ENCODE peak calls at places on chromosomes 12 and 14, in six cellular contexts. P is K562, A is H9, F is colonic mucosa, J is uterus, Z is tibial artery. G is an unnamed sample. For H3K4me1, the result is how much of the 10 kb centered on the place peaks cover.

GRCh38 chr12:11726659-11727058 is 77.2 kb downstream of the ETV6 start:
- DNase-seq in F (no peak), P (no peak), Z (no peak), J (no peak), A (no peak), G (no peak)

GRCh38 chr12:49026678-49027480 is 8.3 kb upstream of the PRKAG1 start:
- DNase-seq in P (no peak), J (no peak), A (no peak), F (no peak), Z (no peak), G (no peak)

GRCh38 chr14:23071975-23072539 is 14.7 kb upstream of the CDH24 start:
- DNase-seq in A (peak), J (no peak), P (no peak), F (peak), Z (no peak), G (no peak)

GRCh38 chr12:11725616-11726015 is 76.1 kb downstream of the ETV6 start:
- DNase-seq in P (no peak), J (no peak), A (no peak), F (no peak), Z (no peak), G (no peak)

GRCh38 chr12:6426882-6427671 is 17.7 kb upstream of the CD27 start:
- DNase-seq in Z (no peak), J (no peak), F (no peak), A (no peak), P (no peak), G (no peak)

GRCh38 chr12:49108958-49109404 is 1.7 kb downstream of the LMBR1L start:
- DNase-seq in P (peak), J (peak), A (no peak), F (peak), Z (peak), G (peak)

GRCh38 chr12:54356951-54357356 is 7.3 kb downstream of the GPR84 start:
- DNase-seq in P (no peak), J (no peak), F (no peak), A (peak), Z (no peak), G (no peak)

GRCh38 chr12:26878661-26879119 is 45.7 kb upstream of the ITPR2 start:
- DNase-seq in F (peak), J (peak), Z (peak), A (no peak), P (no peak), G (peak)

GRCh38 chr14:24207104-24207543 is 1.6 kb downstream of the TSSK4 start:
- DNase-seq in Z (peak), P (no peak), F (no peak), A (no peak), J (no peak), G (no peak)

GRCh38 chr14:93960108-93960475 is 16.3 kb downstream of the ASB2 start:
- DNase-seq in J (no peak), A (no peak), F (no peak), Z (no peak), P (no peak), G (no peak)

GRCh38 chr12:120710805-120711296 is 593 bp downstream of the UNC119B start:
- DNase-seq in Z (no peak), P (peak), J (peak), F (peak), A (peak), G (no peak)

GRCh38 chr14:24605435-24606190 is 3.9 kb downstream of the GZMH start:
- DNase-seq in A (peak), Z (no peak), F (peak), J (no peak), P (peak), G (no peak)

GRCh38 chr12:130498589-130499385 is 161.1 kb downstream of the PIWIL1 start:
- DNase-seq in A (no peak), Z (no peak), J (no peak), F (no peak), P (no peak), G (no peak)

GRCh38 chr12:99009654-99010296 is 364.7 kb downstream of the APAF1 start:
- DNase-seq in Z (no peak), J (no peak), P (no peak), A (no peak), F (no peak), G (no peak)

GRCh38 chr14:69056389-69056788 is 77.3 kb upstream of the ACTN1 start:
- DNase-seq in Z (no peak), F (no peak), J (no peak), P (no peak), A (peak), G (no peak)

GRCh38 chr14:64279719-64280668 is 14.2 kb downstream of the ESR2 start:
- DNase-seq in P (peak), J (no peak), Z (no peak), A (no peak), F (no peak), G (no peak)

GRCh38 chr12:89951050-89951693 is 242.5 kb upstream of the ATP2B1 start:
- DNase-seq in A (no peak), P (no peak), F (peak), Z (no peak), J (no peak), G (no peak)

GRCh38 chr14:100762901-100763300 is 36.2 kb downstream of the DLK1 start:
- DNase-seq in J (no peak), P (no peak), F (no peak), A (no peak), Z (peak), G (no peak)

GRCh38 chr14:64718762-64719161 is 14.5 kb downstream of the PLEKHG3 start:
- DNase-seq in Z (peak), J (peak), A (no peak), P (no peak), F (no peak), G (no peak)

GRCh38 chr12:132026061-132026795 is 76.5 kb downstream of the EP400 start:
- DNase-seq in F (no peak), P (no peak), A (no peak), Z (no peak), J (no peak), G (no peak)

GRCh38 chr12:95942106-95942531 is 295 bp downstream of the CCDC38 start:
- DNase-seq in Z (no peak), A (no peak), F (no peak), J (no peak), P (no peak), G (no peak)

GRCh38 chr12:6180300-6181051 is 19.7 kb upstream of the CD9 start:
- DNase-seq in J (peak), F (peak), Z (peak), A (peak), P (no peak), G (peak)

GRCh38 chr14:23056257-23056955 is 914 bp downstream of the CDH24 start:
- DNase-seq in A (peak), J (peak), Z (peak), F (peak), P (peak), G (peak)

GRCh38 chr12:42507589-42507988 is 82.0 kb downstream of the PRICKLE1 start:
- DNase-seq in A (no peak), P (no peak), J (no peak), F (no peak), Z (no peak), G (no peak)

GRCh38 chr12:124404162-124404561 is 109.3 kb downstream of the RFLNA start:
- DNase-seq in F (no peak), J (no peak), P (no peak), A (no peak), Z (peak), G (no peak)

GRCh38 chr14:76810953-76811400 is 1.7 kb downstream of the ANGEL1 start:
- DNase-seq in J (no peak), Z (no peak), P (peak), F (peak), A (no peak), G (no peak)

GRCh38 chr12:113069751-113070116 is 13.2 kb downstream of the DTX1 start:
- DNase-seq in F (no peak), P (no peak), A (no peak), Z (no peak), J (no peak), G (no peak)

GRCh38 chr14:56004807-56005579 is 113.2 kb upstream of the PELI2 start:
- DNase-seq in J (peak), Z (no peak), A (peak), P (peak), F (peak), G (no peak)

GRCh38 chr14:54642950-54643695 is 76.2 kb downstream of the SAMD4A start:
- DNase-seq in P (no peak), A (no peak), J (no peak), Z (no peak), F (no peak), G (no peak)

GRCh38 chr12:75816892-75817291 is 214.7 kb downstream of the PHLDA1 start:
- DNase-seq in F (no peak), A (no peak), J (no peak), Z (no peak), P (no peak), G (no peak)

GRCh38 chr14:30874120-30874998 is at the start of gene COCH:
- DNase-seq in Z (no peak), A (peak), J (no peak), P (peak), F (peak), G (peak)

GRCh38 chr14:58667900-58668299 is 30.1 kb downstream of the DACT1 start:
- DNase-seq in Z (no peak), F (no peak), A (no peak), P (no peak), J (no peak), G (no peak)

GRCh38 chr14:94027566-94028449 is 1.7 kb downstream of the OTUB2 start:
- DNase-seq in Z (no peak), P (no peak), J (no peak), A (no peak), F (no peak), G (no peak)

GRCh38 chr12:110270125-110270962 is 10.7 kb upstream of the ATP2A2 start:
- DNase-seq in P (peak), A (no peak), F (no peak), Z (peak), J (peak), G (peak)

GRCh38 chr12:89709994-89710872 is 1.6 kb upstream of the ATP2B1 start:
- DNase-seq in F (peak), Z (peak), P (no peak), J (peak), A (peak), G (peak)

GRCh38 chr14:22487941-22488340 is 101.1 kb downstream of the DAD1 start:
- DNase-seq in J (no peak), A (no peak), P (no peak), F (no peak), Z (no peak), G (no peak)

GRCh38 chr14:104792945-104793702 is 2.4 kb downstream of the AKT1 start:
- DNase-seq in Z (no peak), P (no peak), J (no peak), A (peak), F (no peak), G (no peak)

GRCh38 chr12:105704788-105705187 is 374.3 kb downstream of the C12orf75 start:
- DNase-seq in P (no peak), F (peak), A (no peak), Z (no peak), J (no peak), G (no peak)

GRCh38 chr14:91348861-91349465 is 68.7 kb downstream of the CCDC88C start:
- DNase-seq in F (no peak), P (peak), Z (no peak), A (no peak), J (no peak), G (no peak)
- H3K4me1 ChIP-seq in F (under half), P (under half), Z (under half), A (under half), J (under half), G (under half)

GRCh38 chr12:53048780-53049401 is 974 bp upstream of the TNS2 start:
- DNase-seq in J (peak), F (peak), Z (peak), P (peak), A (peak), G (peak)

GRCh38 chr12:53050426-53051057 is 677 bp downstream of the TNS2 start:
- DNase-seq in A (no peak), F (no peak), P (no peak), J (no peak), Z (no peak), G (no peak)

GRCh38 chr12:53051058-53051880 is 1.4 kb downstream of the TNS2 start:
- DNase-seq in J (peak), A (no peak), Z (peak), F (peak), P (peak), G (peak)

GRCh38 chr12:53048033-53048779 is 1.7 kb upstream of the TNS2 start:
- DNase-seq in A (peak), F (peak), J (peak), P (peak), Z (peak), G (peak)

GRCh38 chr12:53049582-53050318 is at the start of gene TNS2:
- DNase-seq in P (peak), J (peak), A (peak), F (peak), Z (peak), G (peak)
- H3K27ac ChIP-seq in P (peak), J (peak), A (no peak), F (peak), Z (peak), G (peak)

GRCh38 chr12:44542716-44543115 is 333.4 kb downstream of the NELL2 start:
- DNase-seq in A (no peak), Z (no peak), P (no peak), J (no peak), F (no peak), G (no peak)
- TF ChIP-seq CTCF in A (no peak), Z (no peak), P (no peak), J (no peak), F (no peak), G (no peak)

GRCh38 chr12:639988-640387 is 23.3 kb downstream of the NINJ2 start:
- DNase-seq in A (no peak), Z (no peak), J (no peak), P (no peak), F (no peak), G (no peak)
- H3K4me1 ChIP-seq in A (under half), Z (under half), J (under half), P (under half), F (under half), G (under half)

DNA sequence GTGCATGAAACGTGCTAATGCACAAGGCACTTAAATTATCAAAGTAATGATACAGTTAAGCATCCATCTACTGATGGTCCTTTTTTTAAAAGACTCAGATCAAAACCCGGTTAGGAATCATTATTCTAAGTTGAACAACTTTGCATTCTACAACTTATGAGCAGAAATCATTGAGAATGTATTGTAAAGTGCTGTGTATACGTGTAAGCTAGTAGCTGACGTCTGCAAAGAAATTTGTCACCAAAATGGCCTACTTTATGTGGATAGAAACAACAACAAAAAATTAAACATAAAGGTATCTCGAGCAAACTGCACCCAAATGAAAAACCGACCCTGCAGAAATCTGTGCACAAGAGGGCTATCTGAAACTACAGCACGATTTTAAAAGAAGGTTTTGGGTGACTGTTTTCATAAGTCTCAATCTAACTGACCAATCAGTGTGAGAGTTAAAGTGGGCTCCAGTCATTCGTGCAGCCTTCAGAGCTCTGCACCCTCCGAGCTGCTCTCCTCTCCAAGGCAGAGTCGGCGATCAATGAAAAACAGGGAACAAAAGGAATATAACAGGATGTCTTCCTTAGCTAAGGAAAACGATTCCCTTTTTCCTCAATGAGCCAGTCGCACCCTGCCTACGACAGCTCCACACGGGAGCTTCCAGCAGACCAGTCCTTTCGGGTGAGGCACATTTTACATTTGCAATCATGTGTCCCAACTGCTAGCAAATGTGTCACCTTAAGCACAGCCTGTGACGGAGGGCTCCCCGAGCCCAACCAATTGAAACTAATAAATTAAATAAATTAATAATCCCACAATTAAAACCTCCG is 200.6 kb upstream of the FOXN3 start:
- DNase-seq in J (no peak), P (no peak), F (peak), Z (no peak), A (no peak), G (no peak)
- H3K27ac ChIP-seq in J (peak), P (no peak), F (peak), Z (peak), A (peak), G (peak)

GRCh38 chr12:62764251-62764650 is 170.7 kb downstream of the PPM1H start:
- DNase-seq in J (no peak), F (no peak), P (no peak), Z (no peak), A (no peak), G (no peak)
- TF ChIP-seq CTCF in J (no peak), F (no peak), P (no peak), Z (no peak), A (no peak), G (no peak)

GRCh38 chr14:102826751-102827675 is 49.8 kb downstream of the TRAF3 start:
- DNase-seq in Z (no peak), F (no peak), A (no peak), J (no peak), P (no peak), G (no peak)
- H3K4me1 ChIP-seq in Z (under half), F (under half), A (under half), J (under half), P (under half), G (under half)

G was measured in left ventricle myocardium inferior.